ENCODE peak calls at places on chromosomes 5 and 9, in ten cellular contexts. One of them, this sample, is unnamed.

GRCh38 chr9:91186311-91187101 is 175.2 kb downstream of the AUH start:
- DNase-seq in GM23248: peak
- DNase-seq in cardiac fibroblast: peak
- DNase-seq in epithelial cell of proximal tubule: no peak
- DNase-seq in AG10803: no peak
- DNase-seq in endodermal cell: no peak
- DNase-seq in brain microvascular endothelial cell: no peak
- DNase-seq in effector memory CD4-positive, alpha-beta T cell: no peak
- DNase-seq in fibroblast of lung: peak
- DNase-seq in A673: no peak
- DNase-seq in this sample: no peak

GRCh38 chr9:70947086-70947485 is 174.3 kb downstream of the TRPM3 start:
- DNase-seq in GM23248: peak
- DNase-seq in cardiac fibroblast: peak
- DNase-seq in epithelial cell of proximal tubule: no peak
- DNase-seq in AG10803: peak
- DNase-seq in endodermal cell: no peak
- DNase-seq in brain microvascular endothelial cell: no peak
- DNase-seq in effector memory CD4-positive, alpha-beta T cell: no peak
- DNase-seq in fibroblast of lung: peak
- DNase-seq in A673: no peak
- DNase-seq in this sample: no peak

GRCh38 chr5:43192558-43193170 is 639 bp downstream of the NIM1K start:
- DNase-seq in GM23248: peak
- DNase-seq in cardiac fibroblast: peak
- DNase-seq in epithelial cell of proximal tubule: no peak
- DNase-seq in AG10803: peak
- DNase-seq in endodermal cell: peak
- DNase-seq in brain microvascular endothelial cell: no peak
- DNase-seq in effector memory CD4-positive, alpha-beta T cell: no peak
- DNase-seq in fibroblast of lung: peak
- DNase-seq in A673: peak
- DNase-seq in this sample: no peak

GRCh38 chr5:137819768-137820167 is 47.9 kb upstream of the MYOT start:
- DNase-seq in GM23248: no peak
- DNase-seq in cardiac fibroblast: no peak
- DNase-seq in epithelial cell of proximal tubule: no peak
- DNase-seq in AG10803: no peak
- DNase-seq in endodermal cell: no peak
- DNase-seq in brain microvascular endothelial cell: no peak
- DNase-seq in effector memory CD4-positive, alpha-beta T cell: no peak
- DNase-seq in fibroblast of lung: no peak
- DNase-seq in A673: no peak
- DNase-seq in this sample: no peak

GRCh38 chr5:176653401-176653800 is 6.1 kb downstream of the TSPAN17 start:
- DNase-seq in GM23248: peak
- DNase-seq in cardiac fibroblast: no peak
- DNase-seq in epithelial cell of proximal tubule: no peak
- DNase-seq in AG10803: no peak
- DNase-seq in endodermal cell: no peak
- DNase-seq in brain microvascular endothelial cell: no peak
- DNase-seq in effector memory CD4-positive, alpha-beta T cell: peak
- DNase-seq in fibroblast of lung: peak
- DNase-seq in A673: no peak
- DNase-seq in this sample: no peak

GRCh38 chr5:56302027-56302426 is 68.9 kb upstream of the ANKRD55 start:
- DNase-seq in GM23248: peak
- DNase-seq in cardiac fibroblast: no peak
- DNase-seq in epithelial cell of proximal tubule: no peak
- DNase-seq in AG10803: no peak
- DNase-seq in endodermal cell: no peak
- DNase-seq in brain microvascular endothelial cell: no peak
- DNase-seq in effector memory CD4-positive, alpha-beta T cell: no peak
- DNase-seq in fibroblast of lung: peak
- DNase-seq in A673: no peak
- DNase-seq in this sample: no peak

GRCh38 chr5:138905541-138905940 is 30.4 kb upstream of the LRRTM2 start:
- DNase-seq in GM23248: peak
- DNase-seq in cardiac fibroblast: peak
- DNase-seq in epithelial cell of proximal tubule: peak
- DNase-seq in AG10803: peak
- DNase-seq in endodermal cell: no peak
- DNase-seq in brain microvascular endothelial cell: peak
- DNase-seq in effector memory CD4-positive, alpha-beta T cell: no peak
- DNase-seq in fibroblast of lung: peak
- DNase-seq in A673: no peak
- DNase-seq in this sample: peak

GRCh38 chr9:113588936-113589335 is 125.4 kb downstream of the RGS3 start:
- DNase-seq in GM23248: no peak
- DNase-seq in cardiac fibroblast: no peak
- DNase-seq in epithelial cell of proximal tubule: no peak
- DNase-seq in AG10803: no peak
- DNase-seq in endodermal cell: no peak
- DNase-seq in brain microvascular endothelial cell: no peak
- DNase-seq in effector memory CD4-positive, alpha-beta T cell: no peak
- DNase-seq in fibroblast of lung: no peak
- DNase-seq in A673: no peak
- DNase-seq in this sample: no peak

GRCh38 chr5:135493406-135494180 is 41.4 kb upstream of the TIFAB start:
- DNase-seq in GM23248: peak
- DNase-seq in cardiac fibroblast: peak
- DNase-seq in epithelial cell of proximal tubule: peak
- DNase-seq in AG10803: peak
- DNase-seq in endodermal cell: no peak
- DNase-seq in brain microvascular endothelial cell: peak
- DNase-seq in effector memory CD4-positive, alpha-beta T cell: no peak
- DNase-seq in fibroblast of lung: peak
- DNase-seq in A673: no peak
- DNase-seq in this sample: peak

GRCh38 chr9:77846957-77847574 is 184.5 kb downstream of the GNAQ start:
- DNase-seq in GM23248: no peak
- DNase-seq in cardiac fibroblast: peak
- DNase-seq in epithelial cell of proximal tubule: no peak
- DNase-seq in AG10803: no peak
- DNase-seq in endodermal cell: no peak
- DNase-seq in brain microvascular endothelial cell: peak
- DNase-seq in effector memory CD4-positive, alpha-beta T cell: no peak
- DNase-seq in fibroblast of lung: peak
- DNase-seq in A673: peak
- DNase-seq in this sample: no peak

GRCh38 chr9:32866292-32866691 is 83.0 kb downstream of the TMEM215 start:
- DNase-seq in GM23248: peak
- DNase-seq in cardiac fibroblast: no peak
- DNase-seq in epithelial cell of proximal tubule: no peak
- DNase-seq in AG10803: peak
- DNase-seq in endodermal cell: no peak
- DNase-seq in brain microvascular endothelial cell: no peak
- DNase-seq in effector memory CD4-positive, alpha-beta T cell: no peak
- DNase-seq in fibroblast of lung: peak
- DNase-seq in A673: no peak
- DNase-seq in this sample: no peak

GRCh38 chr5:15615859-15616258 is 115.9 kb downstream of the FBXL7 start:
- DNase-seq in GM23248: peak
- DNase-seq in cardiac fibroblast: no peak
- DNase-seq in epithelial cell of proximal tubule: no peak
- DNase-seq in AG10803: peak
- DNase-seq in endodermal cell: no peak
- DNase-seq in brain microvascular endothelial cell: no peak
- DNase-seq in effector memory CD4-positive, alpha-beta T cell: no peak
- DNase-seq in fibroblast of lung: peak
- DNase-seq in A673: no peak
- DNase-seq in this sample: no peak

DNA sequence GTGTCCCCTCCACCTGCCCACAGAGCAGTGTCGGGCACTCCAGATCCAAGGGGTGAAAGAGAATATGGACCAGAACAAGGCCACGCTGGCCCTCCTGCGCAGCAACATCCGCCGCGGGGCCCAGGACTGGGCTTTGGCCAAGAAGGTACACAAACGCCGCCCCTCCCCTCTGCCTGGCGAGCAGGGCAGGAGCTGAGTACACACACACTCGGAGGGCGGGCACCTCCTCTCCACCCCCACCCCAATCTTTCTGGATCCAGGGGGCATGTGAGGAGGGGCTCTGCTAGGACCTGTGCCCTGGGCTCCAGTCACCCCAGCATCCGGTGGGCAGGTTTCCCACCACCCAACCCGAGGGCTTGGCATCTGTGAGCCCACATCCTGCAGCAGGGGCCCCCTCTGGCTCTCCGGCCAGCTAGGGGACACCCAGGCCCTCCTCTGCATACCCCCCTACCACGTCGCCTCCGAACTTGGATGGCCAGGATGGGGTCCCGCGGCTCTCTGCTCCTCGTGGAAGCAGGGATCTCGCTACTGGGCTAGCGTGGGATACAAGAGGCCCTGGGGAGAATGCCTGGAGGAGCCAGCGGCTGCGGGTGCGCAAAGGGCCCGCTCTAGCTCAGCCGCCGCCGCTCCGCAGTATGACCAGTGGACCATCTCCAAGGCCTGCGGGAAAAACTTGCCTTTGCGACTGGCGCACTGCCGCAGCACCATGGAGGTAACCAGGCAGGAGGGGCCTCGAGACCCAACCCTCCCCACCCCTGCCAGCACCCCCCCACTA is 3.1 kb downstream of the CCDC183 start:
- DNase-seq in GM23248: peak
- DNase-seq in cardiac fibroblast: no peak
- DNase-seq in epithelial cell of proximal tubule: no peak
- DNase-seq in AG10803: no peak
- DNase-seq in endodermal cell: no peak
- DNase-seq in brain microvascular endothelial cell: no peak
- DNase-seq in effector memory CD4-positive, alpha-beta T cell: no peak
- DNase-seq in fibroblast of lung: no peak
- DNase-seq in A673: no peak
- DNase-seq in this sample: no peak
- H3K4me3 ChIP-seq in GM23248: no peak
- H3K4me3 ChIP-seq in cardiac fibroblast: no peak
- H3K4me3 ChIP-seq in epithelial cell of proximal tubule: peak
- H3K4me3 ChIP-seq in AG10803: no peak
- H3K4me3 ChIP-seq in endodermal cell: peak
- H3K4me3 ChIP-seq in brain microvascular endothelial cell: no peak
- H3K4me3 ChIP-seq in effector memory CD4-positive, alpha-beta T cell: peak
- H3K4me3 ChIP-seq in fibroblast of lung: no peak
- H3K4me3 ChIP-seq in A673: peak
- H3K4me3 ChIP-seq in this sample: peak

DNA sequence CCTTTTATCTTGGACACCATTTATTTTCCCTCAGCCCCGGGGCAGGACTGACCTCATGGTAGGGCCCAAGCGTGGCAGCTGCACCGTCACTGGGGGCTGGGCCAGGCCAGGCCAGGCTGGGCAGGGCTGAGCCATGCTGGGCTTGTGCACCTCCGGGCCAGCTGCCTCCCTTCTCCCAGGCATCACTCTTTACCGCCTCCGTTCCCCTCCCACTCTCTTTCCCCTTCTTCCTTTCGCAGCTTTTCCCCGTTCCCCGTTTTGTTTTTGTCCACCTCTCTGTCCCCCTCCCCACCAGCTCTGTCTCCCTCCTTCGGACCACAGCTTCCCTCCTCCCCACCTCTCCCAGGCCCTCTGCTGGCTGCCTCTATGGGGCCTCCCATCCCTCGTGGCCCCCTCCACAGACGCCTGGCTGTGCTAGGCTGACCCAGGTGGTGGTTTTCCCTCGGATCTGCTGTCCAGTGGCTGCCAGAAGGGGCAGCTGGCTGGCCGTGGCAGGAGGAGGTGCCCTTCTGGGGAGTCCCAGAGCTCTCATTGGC is 17.9 kb downstream of the FGF18 start:
- DNase-seq in GM23248: no peak
- DNase-seq in cardiac fibroblast: no peak
- DNase-seq in epithelial cell of proximal tubule: no peak
- DNase-seq in AG10803: no peak
- DNase-seq in endodermal cell: peak
- DNase-seq in brain microvascular endothelial cell: no peak
- DNase-seq in effector memory CD4-positive, alpha-beta T cell: no peak
- DNase-seq in fibroblast of lung: no peak
- DNase-seq in A673: no peak
- DNase-seq in this sample: no peak
- H3K4me3 ChIP-seq in GM23248: no peak
- H3K4me3 ChIP-seq in cardiac fibroblast: no peak
- H3K4me3 ChIP-seq in epithelial cell of proximal tubule: no peak
- H3K4me3 ChIP-seq in AG10803: no peak
- H3K4me3 ChIP-seq in endodermal cell: no peak
- H3K4me3 ChIP-seq in brain microvascular endothelial cell: no peak
- H3K4me3 ChIP-seq in effector memory CD4-positive, alpha-beta T cell: no peak
- H3K4me3 ChIP-seq in fibroblast of lung: no peak
- H3K4me3 ChIP-seq in A673: no peak
- H3K4me3 ChIP-seq in this sample: no peak

GRCh38 chr9:10571699-10572098 is 41.1 kb downstream of the PTPRD start:
- DNase-seq in GM23248: no peak
- DNase-seq in cardiac fibroblast: no peak
- DNase-seq in epithelial cell of proximal tubule: no peak
- DNase-seq in AG10803: no peak
- DNase-seq in endodermal cell: peak
- DNase-seq in brain microvascular endothelial cell: no peak
- DNase-seq in effector memory CD4-positive, alpha-beta T cell: no peak
- DNase-seq in fibroblast of lung: no peak
- DNase-seq in A673: no peak
- DNase-seq in this sample: no peak

GRCh38 chr9:10562581-10563343 is 50.0 kb downstream of the PTPRD start:
- DNase-seq in GM23248: no peak
- DNase-seq in cardiac fibroblast: no peak
- DNase-seq in epithelial cell of proximal tubule: no peak
- DNase-seq in AG10803: no peak
- DNase-seq in endodermal cell: no peak
- DNase-seq in brain microvascular endothelial cell: peak
- DNase-seq in effector memory CD4-positive, alpha-beta T cell: no peak
- DNase-seq in fibroblast of lung: peak
- DNase-seq in A673: peak
- DNase-seq in this sample: no peak

DNA sequence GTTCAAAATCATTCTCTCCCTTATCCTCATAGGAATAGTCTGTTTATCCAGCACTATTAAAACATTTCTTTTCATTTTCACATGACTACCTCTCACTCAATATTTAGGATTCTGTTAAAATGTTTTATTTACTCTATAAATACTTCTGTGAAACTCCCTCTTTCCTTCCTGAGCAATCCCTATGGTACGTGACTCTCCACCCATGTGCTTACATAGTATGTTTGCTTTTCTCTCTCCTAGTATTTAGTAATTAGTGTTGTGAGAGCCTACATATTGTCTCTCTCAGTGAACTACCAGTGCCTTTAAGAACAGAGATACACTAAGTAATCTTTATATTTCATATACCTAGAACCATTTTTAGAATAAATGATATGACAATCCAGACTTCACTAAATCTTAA is 45.9 kb downstream of the PTPRD start:
- DNase-seq in GM23248: no peak
- DNase-seq in cardiac fibroblast: no peak
- DNase-seq in epithelial cell of proximal tubule: no peak
- DNase-seq in AG10803: no peak
- DNase-seq in endodermal cell: no peak
- DNase-seq in brain microvascular endothelial cell: no peak
- DNase-seq in effector memory CD4-positive, alpha-beta T cell: no peak
- DNase-seq in fibroblast of lung: no peak
- DNase-seq in A673: no peak
- DNase-seq in this sample: no peak
- H3K4me3 ChIP-seq in GM23248: no peak
- H3K4me3 ChIP-seq in cardiac fibroblast: no peak
- H3K4me3 ChIP-seq in epithelial cell of proximal tubule: no peak
- H3K4me3 ChIP-seq in AG10803: no peak
- H3K4me3 ChIP-seq in endodermal cell: no peak
- H3K4me3 ChIP-seq in brain microvascular endothelial cell: no peak
- H3K4me3 ChIP-seq in effector memory CD4-positive, alpha-beta T cell: no peak
- H3K4me3 ChIP-seq in fibroblast of lung: no peak
- H3K4me3 ChIP-seq in A673: no peak
- H3K4me3 ChIP-seq in this sample: no peak

GRCh38 chr5:175555168-175555745 is 76.9 kb downstream of the SFXN1 start:
- DNase-seq in GM23248: no peak
- DNase-seq in cardiac fibroblast: no peak
- DNase-seq in epithelial cell of proximal tubule: no peak
- DNase-seq in AG10803: no peak
- DNase-seq in endodermal cell: no peak
- DNase-seq in brain microvascular endothelial cell: no peak
- DNase-seq in effector memory CD4-positive, alpha-beta T cell: no peak
- DNase-seq in fibroblast of lung: no peak
- DNase-seq in A673: no peak
- DNase-seq in this sample: no peak
- H3K4me3 ChIP-seq in GM23248: no peak
- H3K4me3 ChIP-seq in cardiac fibroblast: no peak
- H3K4me3 ChIP-seq in epithelial cell of proximal tubule: no peak
- H3K4me3 ChIP-seq in AG10803: no peak
- H3K4me3 ChIP-seq in endodermal cell: no peak
- H3K4me3 ChIP-seq in brain microvascular endothelial cell: no peak
- H3K4me3 ChIP-seq in effector memory CD4-positive, alpha-beta T cell: no peak
- H3K4me3 ChIP-seq in fibroblast of lung: no peak
- H3K4me3 ChIP-seq in A673: no peak
- H3K4me3 ChIP-seq in this sample: no peak